ENCODE peak calls at places on chromosomes 3 and 15, in eight cellular contexts. R, S, Y, Z, U, T, H and F are unnamed samples.

GRCh38 chr15:41018534-41018933 is 65.3 kb downstream of the CHAC1 start:
- DNase-seq in Z (no peak), T (no peak), R (no peak), U (no peak), Y (no peak), S (no peak), H (no peak), F (peak; percentile 40)

GRCh38 chr15:82919231-82919886 is 33.2 kb downstream of the HOMER2 start:
- DNase-seq in R (no peak), T (no peak), Y (no peak), Z (no peak), S (peak; percentile 41), U (no peak), H (no peak), F (no peak)

GRCh38 chr3:25396686-25397085 is 31.4 kb upstream of the RARB start:
- DNase-seq in R (no peak), S (no peak), T (no peak), Z (no peak), U (no peak), Y (no peak), H (no peak), F (no peak)

GRCh38 chr3:60276615-60277014 is 974.6 kb downstream of the FHIT start:
- DNase-seq in R (no peak), Z (no peak), S (no peak), U (no peak), T (no peak), H (no peak), Y (no peak), F (no peak)

GRCh38 chr3:108719178-108719577 is 38.0 kb downstream of the RETNLB start:
- DNase-seq in Y (no peak), T (no peak), Z (no peak), H (no peak), R (no peak), U (no peak), S (no peak), F (no peak)

GRCh38 chr3:62553811-62554210 is 180.5 kb upstream of the FEZF2 start:
- DNase-seq in Z (no peak), Y (no peak), U (no peak), T (no peak), S (no peak), R (no peak), H (no peak), F (no peak)

GRCh38 chr15:41820791-41821423 is 7.0 kb upstream of the JMJD7 start:
- DNase-seq in Y (no peak), U (no peak), S (no peak), H (no peak), Z (no peak), R (no peak), T (no peak), F (no peak)

GRCh38 chr15:101070502-101071273 is 151.5 kb downstream of the LRRK1 start:
- DNase-seq in H (no peak), Z (no peak), U (no peak), S (no peak), R (no peak), T (peak; percentile 62), Y (no peak), F (no peak)

GRCh38 chr15:41559489-41560177 is 621 bp downstream of the TYRO3 start:
- DNase-seq in R (no peak), H (no peak), Z (no peak), T (no peak), S (no peak), Y (no peak), U (no peak), F (peak; percentile 49)

GRCh38 chr3:196202516-196202970 is 8.7 kb downstream of the ZDHHC19 start:
- DNase-seq in S (peak; percentile 51), Z (no peak), T (peak; percentile 78), U (no peak), R (no peak), Y (peak; percentile 39), H (no peak), F (no peak)

GRCh38 chr15:58517682-58518525 is 86.1 kb downstream of the LIPC start:
- DNase-seq in H (no peak), U (no peak), S (no peak), Y (peak; percentile 59), Z (no peak), T (no peak), R (no peak), F (peak; percentile 27)

GRCh38 chr3:126264381-126264780 is 84.0 kb upstream of the ALDH1L1 start:
- DNase-seq in S (no peak), Y (no peak), R (no peak), H (no peak), U (no peak), T (no peak), Z (no peak), F (no peak)

GRCh38 chr3:193452338-193452737 is 73.8 kb upstream of the ATP13A5 start:
- DNase-seq in Y (no peak), Z (no peak), R (no peak), S (no peak), T (no peak), U (no peak), H (no peak), F (no peak)

GRCh38 chr15:66411190-66411589 is 24.5 kb downstream of the MAP2K1 start:
- DNase-seq in Z (no peak), R (no peak), Y (no peak), S (no peak), U (no peak), T (no peak), H (peak; percentile 46), F (no peak)

GRCh38 chr3:145450018-145450682 is 710.8 kb downstream of the PLOD2 start:
- DNase-seq in R (no peak), T (no peak), Y (no peak), U (no peak), Z (no peak), H (no peak), S (no peak), F (no peak)

GRCh38 chr15:89119489-89120478 is 31.5 kb downstream of the ABHD2 start:
- DNase-seq in Y (no peak), T (no peak), R (no peak), S (no peak), H (no peak), Z (no peak), U (no peak), F (no peak)

GRCh38 chr3:194686816-194687637 is 1.3 kb downstream of the FAM43A start:
- DNase-seq in T (peak; percentile 66), U (no peak), S (peak; percentile 73), Y (no peak), R (peak; percentile 6), H (peak; percentile 45), Z (peak; percentile 4), F (peak; percentile 4)

GRCh38 chr3:186849392-186849975 is 7.0 kb downstream of the ADIPOQ start:
- DNase-seq in Y (peak; percentile 42), H (no peak), Z (no peak), R (no peak), T (no peak), U (no peak), S (no peak), F (no peak)

GRCh38 chr3:23806322-23807160 is 786 bp downstream of the UBE2E1 start:
- DNase-seq in H (peak; percentile 42), R (no peak), Y (no peak), U (peak; percentile 19), S (peak; percentile 34), T (peak; percentile 77), Z (no peak), F (no peak)

GRCh38 chr3:125061170-125061569 is 5.4 kb upstream of the HEG1 start:
- DNase-seq in H (no peak), R (no peak), Z (no peak), Y (no peak), T (no peak), S (peak; percentile 66), U (no peak), F (no peak)

GRCh38 chr3:49327485-49327884 is 12.4 kb downstream of the USP4 start:
- DNase-seq in H (no peak), Z (no peak), Y (no peak), T (no peak), U (no peak), R (no peak), S (no peak), F (no peak)

GRCh38 chr3:60497922-60498321 is 753.3 kb downstream of the FHIT start:
- DNase-seq in T (no peak), U (no peak), Z (no peak), Y (no peak), S (no peak), H (no peak), R (no peak), F (no peak)

GRCh38 chr15:46589088-46589487 is 954.3 kb downstream of the SQOR start:
- DNase-seq in Y (no peak), T (no peak), H (no peak), S (no peak), R (no peak), U (no peak), Z (no peak), F (no peak)

GRCh38 chr15:83287541-83288027 is 3.1 kb upstream of the BNC1 start:
- DNase-seq in Y (no peak), U (no peak), R (no peak), S (no peak), Z (no peak), H (no peak), T (no peak), F (no peak)

GRCh38 chr3:28745436-28745835 is 396.8 kb upstream of the AZI2 start:
- DNase-seq in U (no peak), S (no peak), Y (no peak), T (no peak), H (no peak), R (no peak), Z (no peak), F (no peak)